ENCODE peak calls at places on chromosomes 3 and 15, in five cellular contexts. L is thyroid gland, N is MM.1S, W is colonic mucosa, D is psoas muscle. M is an unnamed sample.

GRCh38 chr15:55669226-55669625 is 73.7 kb downstream of the PRTG start:
- DNase-seq in L (no peak), D (no peak), N (no peak), W (no peak), M (no peak)

GRCh38 chr3:70740872-70741271 is 428.4 kb upstream of the MDFIC2 start:
- DNase-seq in W (no peak), N (no peak), D (no peak), L (no peak), M (no peak)

GRCh38 chr3:14152233-14152962 is 26.0 kb downstream of the XPC start:
- DNase-seq in D (no peak), L (no peak), W (no peak), N (peak; percentile 10), M (no peak)

GRCh38 chr3:17742092-17742836 is at the start of gene TBC1D5:
- DNase-seq in D (peak; percentile 99), N (peak; percentile 98), W (peak; percentile 95), L (peak; percentile 97), M (peak; percentile 100)

GRCh38 chr15:51878446-51879386 is 49.3 kb downstream of the TMOD3 start:
- DNase-seq in W (no peak), D (no peak), N (no peak), L (no peak), M (no peak)

GRCh38 chr3:119723022-119723421 is 20.2 kb downstream of the CFAP91 start:
- DNase-seq in D (no peak), L (no peak), W (no peak), N (no peak), M (no peak)

GRCh38 chr3:9625656-9626055 is 23.6 kb upstream of the MTMR14 start:
- DNase-seq in N (no peak), D (no peak), W (no peak), L (no peak), M (no peak)

GRCh38 chr3:136377499-136377898 is 127.4 kb downstream of the PCCB start:
- DNase-seq in D (no peak), W (no peak), L (no peak), N (no peak), M (no peak)

GRCh38 chr3:88168171-88168570 is 18.4 kb downstream of the C3orf38 start:
- DNase-seq in W (no peak), D (no peak), N (no peak), L (no peak), M (no peak)

GRCh38 chr15:42153874-42154575 is 2.4 kb downstream of the PLA2G4F start:
- DNase-seq in D (no peak), W (no peak), N (no peak), L (no peak), M (no peak)

GRCh38 chr15:88719654-88720053 is 80.8 kb downstream of the ISG20 start:
- DNase-seq in N (no peak), L (no peak), D (no peak), W (no peak), M (no peak)

GRCh38 chr3:33278106-33278672 is 947 bp downstream of the FBXL2 start:
- DNase-seq in D (no peak), N (no peak), W (no peak), L (peak; percentile 20), M (no peak)

GRCh38 chr3:42403737-42404136 is 6.7 kb downstream of the LYZL4 start:
- DNase-seq in D (no peak), W (no peak), L (no peak), N (no peak), M (no peak)

GRCh38 chr3:64295594-64295993 is 70.3 kb upstream of the PRICKLE2 start:
- DNase-seq in D (no peak), W (no peak), N (no peak), L (no peak), M (no peak)

GRCh38 chr15:80404719-80405553 is 754 bp downstream of the ARNT2 start:
- DNase-seq in L (peak; percentile 53), N (no peak), D (peak; percentile 59), W (peak; percentile 18), M (no peak)

GRCh38 chr3:113668015-113668414 is 28.4 kb downstream of the USF3 start:
- DNase-seq in N (no peak), L (peak; percentile 12), W (no peak), D (no peak), M (no peak)

DNA sequence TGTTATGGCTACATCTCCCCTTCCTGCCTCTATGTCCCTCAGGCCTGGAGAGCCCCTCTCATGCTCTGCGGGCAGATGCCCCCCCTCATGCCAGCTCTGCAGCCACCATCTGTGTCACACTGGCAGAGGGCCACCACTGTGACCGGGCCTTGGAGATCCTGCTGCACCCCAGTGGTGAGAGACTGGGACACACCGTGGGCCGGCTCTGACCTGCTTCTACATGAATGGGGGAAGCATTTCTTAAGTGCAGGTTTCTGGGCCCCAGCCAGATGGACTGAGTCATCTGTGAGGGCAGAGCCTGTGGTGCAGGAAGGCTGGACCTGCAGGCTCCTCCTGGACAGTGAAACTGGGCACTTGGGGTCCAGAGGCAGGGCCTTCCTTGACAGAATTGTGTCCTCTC is 4.8 kb downstream of the VWA5B2 start:
- DNase-seq in D (peak; percentile 79), W (no peak), L (peak; percentile 99), N (no peak), M (no peak)
- TF ChIP-seq CTCF in D (no peak), W (no peak), L (peak; percentile 42), N (peak; percentile 4), M (no peak)

GRCh38 chr3:129975332-129976090 is 991 bp downstream of the TRH start:
- DNase-seq in W (no peak), D (no peak), N (no peak), L (peak; percentile 5), M (no peak)
- H3K27me3 ChIP-seq in W (peaks cover 29% of the 10 kb centered on the region), D (peaks cover 60% of the 10 kb centered on the region), N (peaks cover 10% of the 10 kb centered on the region), L (peaks cover 11% of the 10 kb centered on the region), M (peaks cover 4% of the 10 kb centered on the region)

GRCh38 chr3:4001976-4002375 is 202.7 kb downstream of the LRRN1 start:
- DNase-seq in N (no peak), W (no peak), L (no peak), D (no peak), M (no peak)

GRCh38 chr3:3992312-3992874 is 193.2 kb downstream of the LRRN1 start:
- DNase-seq in D (no peak), W (no peak), L (no peak), N (no peak), M (no peak)

DNA sequence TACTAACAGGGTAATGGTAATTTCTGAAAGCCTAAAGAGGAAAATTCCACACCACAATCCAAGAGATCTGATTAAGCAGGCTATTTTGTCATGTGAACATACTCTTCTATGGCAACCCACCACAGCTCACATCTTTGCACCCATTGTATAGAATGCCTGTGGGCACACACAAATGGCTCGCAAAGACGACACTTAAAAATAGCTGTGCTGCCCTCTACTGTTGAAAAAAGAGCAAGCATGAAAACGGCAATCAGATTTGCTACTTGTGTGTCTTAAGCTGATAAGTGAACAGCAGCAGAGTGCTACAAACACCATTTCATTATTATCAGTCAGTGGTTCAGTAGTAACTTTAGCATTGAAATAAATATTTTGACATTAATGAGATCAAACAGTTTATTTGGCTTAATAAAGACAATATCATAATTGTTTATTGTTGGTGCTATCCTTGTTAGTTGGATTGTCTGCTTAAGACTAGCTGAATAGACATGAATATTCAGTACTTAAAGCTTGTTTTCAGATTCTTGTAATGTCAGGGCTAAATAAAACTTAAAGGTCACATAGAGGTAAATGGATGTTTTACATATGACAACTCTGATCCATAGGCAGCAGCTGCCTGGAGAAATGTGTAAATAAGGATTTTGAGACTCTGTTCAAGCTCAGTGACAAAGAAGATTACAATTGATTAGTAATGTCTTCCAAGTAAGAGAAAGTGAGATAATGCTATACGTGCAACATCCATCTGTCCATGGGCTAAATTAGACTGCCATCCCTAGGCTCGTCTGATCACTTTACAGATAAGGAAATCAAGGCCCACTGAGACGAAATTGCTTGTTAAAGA is 199.1 kb downstream of the LRRN1 start:
- DNase-seq in N (peak; percentile 80), D (no peak), W (peak; percentile 23), L (peak; percentile 26), M (peak; percentile 19)
- TF ChIP-seq CTCF in N (peak; percentile 86), D (peak; percentile 55), W (peak; percentile 32), L (peak; percentile 49), M (peak; percentile 73)

DNA sequence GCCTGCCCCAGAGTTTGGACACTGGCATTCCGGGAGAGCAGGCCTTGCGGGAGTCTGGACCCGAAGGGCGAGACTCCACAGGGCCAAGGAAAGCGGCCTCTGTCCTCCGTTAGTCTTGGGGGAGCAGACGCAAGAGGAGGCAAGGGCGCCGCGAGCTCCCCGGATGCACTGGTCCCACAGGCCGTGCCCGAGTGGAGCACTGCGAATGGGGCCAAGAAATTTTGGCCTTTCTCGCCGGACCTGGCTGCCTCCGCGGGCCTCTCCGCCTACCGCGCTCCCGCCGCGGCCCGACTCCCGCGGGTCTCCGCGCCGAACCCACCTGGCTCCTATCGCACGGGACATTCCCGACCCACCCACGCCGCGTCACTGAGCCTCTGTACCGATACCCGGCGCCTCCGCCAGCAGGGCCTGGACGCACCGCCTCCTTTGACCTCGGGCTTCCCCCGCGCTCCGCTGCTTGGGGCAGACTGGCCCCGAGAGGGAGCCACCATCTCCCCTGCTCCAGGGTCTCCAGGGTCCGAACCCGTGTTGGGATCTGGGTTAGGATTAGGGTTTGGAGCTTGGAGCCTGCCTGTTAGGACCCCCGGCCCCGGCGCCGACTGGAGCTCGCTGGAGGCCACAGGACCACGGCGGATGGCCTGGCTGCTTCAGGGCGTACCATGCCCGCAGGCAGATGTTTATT is 11.8 kb downstream of the SHOX2 start:
- DNase-seq in W (no peak), L (no peak), D (no peak), N (no peak), M (peak; percentile 60)
- H3K27me3 ChIP-seq in W (peaks cover 58% of the 10 kb centered on the region), L (peaks cover 32% of the 10 kb centered on the region), D (peaks cover 71% of the 10 kb centered on the region), N (peaks cover 5% of the 10 kb centered on the region), M (no peaks in the 10 kb centered on the region)

GRCh38 chr3:194623449-194624290 is 9.5 kb downstream of the TMEM44 start:
- DNase-seq in N (no peak), D (no peak), L (no peak), W (no peak), M (no peak)
- TF ChIP-seq CTCF in N (no peak), D (no peak), L (no peak), W (no peak), M (no peak)

M was measured in GM06990.